ENCODE peak calls at places on chromosomes 16 and 17, in six cellular contexts. L is dorsolateral prefrontal cortex; U is transverse colon; D is CD4-positive, CD25-positive, alpha-beta regulatory T cell; R is kidney; J is Karpas-422. C is an unnamed sample.

GRCh38 chr16:17304124-17304813 is 166.5 kb downstream of the XYLT1 start:
- DNase-seq in D (no peak), U (peak; percentile 35), R (no peak), J (no peak), L (no peak), C (no peak)

GRCh38 chr16:69107311-69107962 is 2.0 kb downstream of the HAS3 start:
- DNase-seq in D (no peak), U (peak; percentile 72), L (no peak), J (no peak), R (no peak), C (no peak)

GRCh38 chr17:66281671-66282369 is 20.6 kb upstream of the PRKCA start:
- DNase-seq in U (no peak), J (no peak), D (no peak), R (no peak), L (no peak), C (no peak)

GRCh38 chr16:14015948-14016347 is 55.2 kb upstream of the MRTFB start:
- DNase-seq in L (no peak), R (no peak), U (no peak), D (no peak), J (no peak), C (peak; percentile 67)

GRCh38 chr17:49132699-49133364 is at the start of gene B4GALNT2:
- DNase-seq in R (peak; percentile 78), U (peak; percentile 69), D (no peak), J (no peak), L (no peak), C (no peak)

GRCh38 chr16:85253127-85253941 is 141.1 kb upstream of the CIBAR2 start:
- DNase-seq in J (peak; percentile 83), U (peak; percentile 55), L (peak; percentile 40), R (no peak), D (peak; percentile 34), C (no peak)

GRCh38 chr16:3954411-3954921 is 74.0 kb upstream of the CREBBP start:
- DNase-seq in R (peak; percentile 61), J (no peak), L (no peak), D (no peak), U (no peak), C (no peak)

GRCh38 chr16:52251495-52251894 is 295.4 kb downstream of the TOX3 start:
- DNase-seq in L (no peak), D (no peak), J (no peak), U (no peak), R (no peak), C (no peak)

GRCh38 chr16:73692861-73693260 is 603.8 kb upstream of the PSMD7 start:
- DNase-seq in U (no peak), D (no peak), R (no peak), J (no peak), L (no peak), C (no peak)

GRCh38 chr17:73371285-73371684 is 59.5 kb upstream of the CDC42EP4 start:
- DNase-seq in J (no peak), D (no peak), L (no peak), R (no peak), U (no peak), C (no peak)

GRCh38 chr17:66677201-66677981 is 157.5 kb upstream of the CACNG5 start:
- DNase-seq in J (no peak), U (no peak), D (no peak), L (no peak), R (no peak), C (no peak)

GRCh38 chr16:55892821-55893220 is 17.6 kb upstream of the CES5A start:
- DNase-seq in J (no peak), D (no peak), L (no peak), R (no peak), U (no peak), C (no peak)
- H3K4me3 ChIP-seq in J (no peak overlapping the region), D (no peak overlapping the region), L (no peak overlapping the region), R (no peak overlapping the region), U (no peak overlapping the region), C (no peak overlapping the region)

DNA sequence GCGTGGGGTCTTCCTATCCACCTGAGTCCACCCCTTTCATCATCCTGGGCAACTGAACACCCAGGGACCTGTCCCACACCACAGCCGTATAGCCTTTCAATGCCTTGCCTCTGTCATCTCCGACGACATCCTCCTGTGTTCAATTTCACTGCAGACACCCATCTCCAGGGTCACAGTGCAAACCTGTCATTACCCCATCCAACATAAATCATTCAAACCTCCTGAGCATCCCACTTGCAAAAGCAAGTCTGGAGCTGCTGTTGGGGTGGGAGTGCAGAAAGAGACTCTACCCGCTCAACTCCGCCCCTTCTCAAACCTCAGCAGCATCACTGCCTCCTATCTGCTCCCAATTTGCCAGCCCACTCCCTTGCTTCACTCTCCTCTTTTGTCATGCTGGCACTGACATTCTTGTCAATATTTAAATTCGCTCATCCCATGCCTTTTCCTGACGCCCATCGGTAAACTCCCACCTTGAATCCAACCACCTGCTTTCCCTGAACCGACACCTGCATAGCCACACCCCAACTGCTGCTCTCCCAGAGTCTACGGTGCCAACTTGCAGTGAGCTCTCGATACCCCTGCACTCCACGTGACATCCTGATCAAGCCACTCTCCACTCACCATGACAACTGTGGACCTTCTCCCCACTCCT is 37.0 kb downstream of the MARF1 start:
- DNase-seq in D (no peak), L (no peak), J (no peak), R (no peak), U (no peak), C (no peak)
- H3K27ac ChIP-seq in D (no peak overlapping the region), L (no peak overlapping the region), J (no peak overlapping the region), R (no peak overlapping the region), U (no peak overlapping the region), C (no peak overlapping the region)

GRCh38 chr17:18070861-18071340 is 16.8 kb upstream of the DRG2 start:
- DNase-seq in J (no peak), D (no peak), R (no peak), L (no peak), U (no peak), C (no peak)
- H3K4me3 ChIP-seq in J (no peak overlapping the region), D (no peak overlapping the region), R (no peak overlapping the region), L (no peak overlapping the region), U (no peak overlapping the region), C (peak overlapping the region; percentile 17)

GRCh38 chr16:88318521-88318920 is 64.2 kb upstream of the ZNF469 start:
- DNase-seq in U (no peak), L (no peak), D (no peak), J (no peak), R (peak; percentile 51), C (no peak)
- H3K27ac ChIP-seq in U (no peak overlapping the region), L (no peak overlapping the region), D (no peak overlapping the region), J (no peak overlapping the region), R (no peak overlapping the region), C (no peak overlapping the region)

GRCh38 chr17:39243155-39243554 is 17.4 kb upstream of the STAC2 start:
- DNase-seq in U (no peak), D (no peak), J (no peak), L (no peak), R (no peak), C (no peak)
- H3K4me3 ChIP-seq in U (no peak overlapping the region), D (no peak overlapping the region), J (no peak overlapping the region), L (no peak overlapping the region), R (no peak overlapping the region), C (no peak overlapping the region)

GRCh38 chr17:12599185-12599920 is 66.3 kb upstream of the MYOCD start:
- DNase-seq in D (no peak), R (no peak), U (no peak), L (no peak), J (no peak), C (no peak)

GRCh38 chr17:12592941-12593340 is 72.7 kb upstream of the MYOCD start:
- DNase-seq in R (no peak), J (no peak), D (no peak), L (no peak), U (no peak), C (no peak)

GRCh38 chr17:12596961-12597360 is 68.7 kb upstream of the MYOCD start:
- DNase-seq in L (no peak), J (no peak), D (no peak), U (no peak), R (no peak), C (no peak)

GRCh38 chr17:12600349-12600748 is 65.3 kb upstream of the MYOCD start:
- DNase-seq in U (peak; percentile 32), D (no peak), J (no peak), L (no peak), R (no peak), C (no peak)

DNA sequence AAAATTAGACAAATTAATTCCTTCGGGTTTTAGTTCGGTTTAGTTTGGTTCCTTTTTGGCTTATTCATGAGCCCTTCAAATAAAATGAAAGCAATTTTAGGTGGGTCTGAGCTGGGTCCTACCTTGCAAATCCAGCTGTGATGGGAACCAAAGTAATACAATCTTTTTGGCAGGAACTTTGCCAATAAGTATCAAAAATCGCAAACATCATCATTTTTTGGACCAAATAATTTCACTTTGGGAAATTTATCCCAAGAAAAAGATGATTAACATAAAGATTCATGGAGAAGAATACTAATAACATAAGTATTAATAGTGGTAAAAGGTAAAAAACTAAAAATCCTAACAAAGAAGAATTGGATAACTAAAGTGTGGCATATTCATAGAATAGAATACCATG is 67.8 kb upstream of the MYOCD start:
- DNase-seq in J (no peak), D (no peak), L (no peak), U (no peak), R (no peak), C (no peak)
- H3K27ac ChIP-seq in J (no peak overlapping the region), D (no peak overlapping the region), L (no peak overlapping the region), U (no peak overlapping the region), R (no peak overlapping the region), C (no peak overlapping the region)